ENCODE peak calls at places on chromosomes 16 and 17, in four cellular contexts. H, J, D and K are unnamed samples.

GRCh38 chr17:4389079-4389478 is 22.6 kb upstream of the UBE2G1 start:
- DNase-seq in D (no peak), J (no peak), H (no peak), K (no peak)

GRCh38 chr16:68061396-68061795 is 23.8 kb upstream of the NFATC3 start:
- DNase-seq in J (no peak), H (no peak), D (no peak), K (no peak)

GRCh38 chr17:80426671-80427326 is 11.8 kb downstream of the ENDOV start:
- DNase-seq in H (peak; percentile 88), D (peak; percentile 85), J (peak; percentile 63), K (peak; percentile 62)

GRCh38 chr17:66165537-66166123 is 26.3 kb downstream of the CEP112 start:
- DNase-seq in J (peak; percentile 12), H (no peak), D (no peak), K (no peak)

GRCh38 chr16:85441189-85441889 is 171.8 kb upstream of the GSE1 start:
- DNase-seq in J (no peak), D (no peak), H (no peak), K (no peak)

GRCh38 chr16:84270531-84270930 is 24.1 kb upstream of the WFDC1 start:
- DNase-seq in H (no peak), J (no peak), D (no peak), K (no peak)

GRCh38 chr17:7167832-7168231 is 11.3 kb downstream of the ASGR1 start:
- DNase-seq in D (no peak), J (peak; percentile 30), H (no peak), K (no peak)

GRCh38 chr17:34227707-34228106 is 27.4 kb upstream of the CCL2 start:
- DNase-seq in J (no peak), D (no peak), H (no peak), K (no peak)

GRCh38 chr16:52068447-52069074 is 478.4 kb downstream of the TOX3 start:
- DNase-seq in H (no peak), D (peak; percentile 24), J (no peak), K (no peak)

GRCh38 chr16:85163278-85164112 is 51.2 kb upstream of the CIBAR2 start:
- DNase-seq in H (no peak), D (no peak), J (no peak), K (no peak)

GRCh38 chr17:61816538-61816937 is 46.8 kb downstream of the BRIP1 start:
- DNase-seq in H (no peak), D (no peak), J (no peak), K (no peak)

GRCh38 chr17:63450551-63450950 is 4.4 kb upstream of the CYB561 start:
- DNase-seq in D (no peak), H (no peak), J (no peak), K (no peak)

GRCh38 chr17:1648582-1649115 is 1.0 kb downstream of the RILP start:
- DNase-seq in H (peak; percentile 94), J (peak; percentile 90), D (peak; percentile 93), K (peak; percentile 88)

GRCh38 chr17:19508327-19508867 is 25.3 kb upstream of the SLC47A1 start:
- DNase-seq in D (peak; percentile 32), H (peak; percentile 27), J (no peak), K (no peak)

GRCh38 chr17:6476834-6477210 is 32.6 kb downstream of the PIMREG start:
- DNase-seq in D (no peak), J (no peak), H (no peak), K (no peak)

GRCh38 chr17:73304971-73305786 is 6.6 kb downstream of the CDC42EP4 start:
- DNase-seq in D (no peak), H (no peak), J (no peak), K (no peak)

GRCh38 chr17:30230596-30231125 is 4.8 kb downstream of the SLC6A4 start:
- DNase-seq in D (no peak), H (no peak), J (no peak), K (no peak)

GRCh38 chr17:78999056-78999768 is 10.4 kb downstream of the CANT1 start:
- DNase-seq in J (no peak), H (no peak), D (no peak), K (peak; percentile 7)

GRCh38 chr17:7839890-7840260 is 5.9 kb downstream of the KDM6B start:
- DNase-seq in D (no peak), J (no peak), H (no peak), K (no peak)

GRCh38 chr17:8310601-8311123 is 621 bp downstream of the ARHGEF15 start:
- DNase-seq in H (no peak), D (no peak), J (no peak), K (no peak)

GRCh38 chr16:64406661-64407267 is 715.1 kb downstream of the CDH11 start:
- DNase-seq in J (no peak), D (no peak), H (no peak), K (no peak)

DNA sequence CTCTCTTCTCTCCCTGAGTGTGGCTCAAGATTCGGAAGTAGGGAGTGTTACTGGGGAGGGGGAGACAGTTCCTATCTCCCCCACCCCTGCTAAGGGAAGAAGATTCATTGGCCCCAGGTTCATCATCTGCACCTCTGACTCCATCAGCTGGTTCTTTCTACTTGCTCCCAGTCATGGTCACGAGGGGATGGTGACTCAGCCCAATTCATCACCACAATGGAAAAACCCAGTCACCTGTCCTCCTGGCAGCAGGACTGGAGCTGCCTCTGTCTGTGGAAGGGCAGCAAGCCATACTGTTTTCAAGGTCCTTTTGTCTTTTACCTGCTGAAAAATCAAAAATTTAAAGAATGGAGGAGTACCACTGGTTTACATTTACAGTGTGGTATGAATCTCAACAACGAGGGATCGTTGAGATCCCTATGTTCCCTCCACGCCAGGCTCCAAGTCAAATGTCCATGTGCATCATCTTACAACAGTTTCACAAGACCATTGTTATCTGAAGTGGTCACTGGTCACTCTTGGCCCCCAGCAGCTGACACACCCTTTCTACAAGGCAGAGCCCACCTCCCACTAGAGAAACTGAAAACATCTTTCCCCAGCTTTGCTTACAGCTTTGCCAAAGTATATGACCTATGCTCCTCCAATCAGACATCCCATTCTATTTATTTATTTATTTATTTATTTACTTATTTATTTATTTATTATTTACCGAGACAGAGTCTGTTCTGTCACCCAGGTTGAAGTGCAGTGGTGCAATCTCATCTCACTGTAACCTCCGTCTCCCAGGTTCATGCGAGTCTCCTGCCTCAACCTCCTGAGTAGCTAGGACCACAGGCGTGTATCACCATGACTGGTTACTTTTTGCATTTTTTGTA is 40.4 kb upstream of the NDRG4 start:
- DNase-seq in D (no peak), J (no peak), H (no peak), K (peak; percentile 31)
- TF ChIP-seq CTCF in D (no peak), J (no peak), H (no peak), K (no peak)

DNA sequence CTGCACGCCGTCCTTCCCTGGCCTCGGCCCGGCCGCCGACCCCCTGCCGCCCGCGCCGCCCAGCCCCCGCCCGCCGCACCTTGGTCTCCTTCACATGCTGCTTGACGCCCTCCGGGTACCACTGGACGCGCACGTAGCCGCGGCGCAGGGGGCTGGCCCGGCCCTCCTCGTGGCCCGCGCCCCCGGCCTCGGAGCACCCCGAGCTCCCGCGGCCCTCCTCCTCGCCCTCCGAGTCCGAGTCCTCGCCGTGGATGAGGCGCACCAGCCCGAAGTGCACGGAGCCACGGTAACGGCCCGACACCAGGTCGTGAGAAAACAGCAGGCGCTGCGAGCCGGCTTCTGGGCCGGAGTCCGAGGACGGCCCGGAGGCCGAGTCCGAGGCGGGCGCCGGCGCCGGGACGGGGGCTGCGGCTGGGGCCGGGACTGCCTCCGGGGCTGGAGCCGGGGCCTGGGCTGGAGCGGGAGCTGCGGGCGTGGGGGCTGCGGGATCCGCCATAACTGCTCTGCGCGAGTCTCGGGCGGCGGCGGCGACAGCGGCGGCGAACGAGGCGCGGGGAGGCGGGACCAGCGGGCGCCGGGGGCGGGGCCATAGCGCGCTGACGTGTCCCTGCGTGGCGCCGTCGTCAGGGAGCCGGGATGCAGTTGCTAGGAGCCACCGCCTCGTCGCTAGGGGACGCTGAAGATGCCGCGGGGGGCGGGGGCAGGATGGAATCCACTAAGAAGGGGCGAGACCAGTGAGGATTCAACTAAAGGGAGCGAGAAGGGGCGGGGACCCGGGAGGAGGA is at the start of gene UBE2O:
- DNase-seq in D (peak; percentile 83), H (peak; percentile 95), J (peak; percentile 64), K (peak; percentile 52)
- TF ChIP-seq CTCF in D (peak; percentile 39), H (peak; percentile 62), J (peak; percentile 40), K (no peak)

GRCh38 chr16:3458278-3458851 is 14.9 kb downstream of the NAA60 start:
- DNase-seq in D (no peak), H (no peak), J (no peak), K (no peak)

GRCh38 chr16:3458852-3459361 is 15.4 kb downstream of the NAA60 start:
- DNase-seq in J (no peak), D (no peak), H (no peak), K (no peak)

GRCh38 chr16:3456374-3456773 is 12.9 kb downstream of the NAA60 start:
- DNase-seq in J (peak; percentile 40), D (no peak), H (no peak), K (no peak)

GRCh38 chr16:3459401-3460090 is 16.1 kb downstream of the NAA60 start:
- DNase-seq in H (no peak), D (no peak), J (no peak), K (no peak)

DNA sequence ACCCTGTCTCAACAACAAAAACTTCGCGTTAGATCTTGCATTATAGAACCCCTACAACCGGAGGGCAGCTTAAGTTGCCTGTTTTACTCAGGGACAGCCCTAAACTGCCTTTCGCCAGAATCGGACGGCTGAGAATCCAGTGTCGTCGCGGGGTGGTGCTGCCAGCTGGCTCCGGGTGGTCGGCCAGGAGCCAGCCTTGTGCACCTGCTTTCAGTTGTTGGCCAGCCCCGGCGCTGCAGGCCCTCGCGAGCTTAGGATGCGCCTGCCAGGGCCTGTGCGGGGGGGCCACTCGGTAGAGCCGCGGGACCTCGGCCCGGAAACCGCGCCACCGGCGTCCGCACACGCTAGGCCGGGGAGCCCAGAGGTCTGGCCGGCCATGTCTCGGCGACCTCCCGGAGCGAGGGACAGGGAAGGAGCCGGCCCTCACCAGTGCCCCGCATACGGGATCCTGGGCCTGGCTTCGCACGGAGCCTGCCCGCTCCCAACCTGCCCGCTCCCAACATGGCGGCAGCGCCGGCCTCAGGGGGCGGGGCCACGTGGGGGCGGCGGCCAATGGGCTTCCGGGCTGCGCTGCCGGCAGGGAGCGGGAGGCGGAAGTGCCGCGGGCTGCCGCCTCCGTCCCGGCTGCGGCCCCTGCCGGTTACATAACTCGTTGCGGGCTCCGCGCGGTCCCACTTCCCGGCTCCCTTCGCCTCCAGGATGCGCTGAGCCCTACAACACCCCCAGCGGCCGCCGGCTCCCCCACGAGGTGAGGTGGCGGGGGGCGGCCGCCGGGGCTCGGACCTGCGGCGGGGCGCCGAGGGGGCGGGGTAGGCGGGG is 14.2 kb downstream of the NAA60 start:
- DNase-seq in J (peak; percentile 67), D (peak; percentile 87), H (peak; percentile 89), K (peak; percentile 51)
- TF ChIP-seq CTCF in J (peak; percentile 57), D (peak; percentile 52), H (peak; percentile 19), K (no peak)

DNA sequence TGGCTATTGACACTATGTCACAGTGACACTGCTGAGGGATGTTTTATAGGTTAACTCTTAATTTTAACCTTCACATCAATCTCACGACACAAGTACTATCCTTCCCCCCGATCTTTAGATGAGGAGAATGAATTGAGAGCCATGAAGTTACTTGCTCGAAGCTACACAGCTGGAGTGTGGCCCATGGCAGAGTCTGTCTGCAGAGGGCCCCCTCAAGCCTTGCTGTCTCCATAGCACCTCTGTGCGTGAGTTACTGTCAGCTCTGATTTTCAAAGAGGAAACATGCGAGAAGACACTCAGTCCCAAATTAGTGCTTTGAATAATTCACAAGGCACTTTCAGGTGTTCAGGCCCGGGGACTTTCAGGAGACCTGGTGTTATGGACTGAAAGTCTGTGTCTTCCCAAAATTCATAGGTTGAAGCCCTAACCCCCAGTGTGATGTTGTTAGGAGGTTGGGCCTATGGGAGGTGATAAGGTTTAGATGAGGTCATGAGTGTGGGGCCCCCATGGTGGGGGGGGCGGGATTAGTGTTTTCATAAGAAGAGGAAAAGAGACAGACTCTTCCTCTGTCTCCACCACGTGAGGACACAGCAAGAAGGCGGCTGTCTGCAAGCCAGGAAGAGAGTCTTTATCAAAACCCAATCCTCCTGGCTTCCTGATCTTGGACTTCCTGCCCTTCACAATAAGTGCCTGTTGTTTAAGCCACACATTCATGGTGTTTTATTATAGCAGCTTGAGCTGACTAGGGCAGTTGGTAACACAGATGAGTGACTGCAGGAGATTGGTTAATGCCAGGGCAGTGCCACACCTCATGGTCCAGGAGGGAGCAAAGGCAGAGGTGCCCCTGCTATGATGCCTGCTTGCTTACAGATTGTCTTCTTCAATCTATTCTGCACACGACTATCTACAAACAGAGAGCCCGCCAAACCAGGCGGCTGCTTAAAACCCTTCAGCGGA is 281.8 kb downstream of the HAPSTR1 start:
- DNase-seq in H (no peak), D (no peak), J (no peak), K (no peak)
- TF ChIP-seq CTCF in H (no peak), D (no peak), J (no peak), K (no peak)